ENCODE peak calls at places on chromosome 13, in eight cellular contexts. J is iris pigment epithelial cell, A is NCI-H1436, V is stomach, L is testis, T is H4, W is hepatic stellate cell, E is retina. U is an unnamed sample.

GRCh38 chr13:111911141-111911720 is 155.7 kb upstream of the SOX1 start:
- DNase-seq in J (no peak), A (no peak), V (no peak), L (no peak), T (no peak), W (no peak), E (no peak), U (peak)

GRCh38 chr13:47306991-47307390 is 410.1 kb upstream of the HTR2A start:
- DNase-seq in J (no peak), A (no peak), V (no peak), L (no peak), T (no peak), W (no peak), E (no peak), U (no peak)

GRCh38 chr13:50340566-50341287 is 325.5 kb downstream of the KCNRG start:
- DNase-seq in J (no peak), A (no peak), V (no peak), L (peak), T (no peak), W (no peak), E (peak), U (no peak)

GRCh38 chr13:51594432-51594831 is 10.2 kb downstream of the WDFY2 start:
- DNase-seq in J (no peak), A (no peak), V (no peak), L (no peak), T (no peak), W (no peak), E (no peak), U (no peak)

GRCh38 chr13:45296259-45296658 is 44.7 kb downstream of the TPT1 start:
- DNase-seq in J (peak), A (no peak), V (no peak), L (no peak), T (no peak), W (no peak), E (no peak), U (no peak)

GRCh38 chr13:26025196-26025595 is 26.6 kb downstream of the SHISA2 start:
- DNase-seq in J (no peak), A (no peak), V (no peak), L (peak), T (no peak), W (no peak), E (peak), U (no peak)

GRCh38 chr13:101631403-101631802 is 178.9 kb downstream of the ITGBL1 start:
- DNase-seq in J (no peak), A (no peak), V (no peak), L (no peak), T (no peak), W (no peak), E (no peak), U (no peak)

GRCh38 chr13:110617326-110618072 is 2.2 kb downstream of the NAXD start:
- DNase-seq in J (peak), A (no peak), V (peak), L (peak), T (peak), W (no peak), E (no peak), U (no peak)

GRCh38 chr13:27792393-27793218 is at the start of gene GSX1:
- DNase-seq in J (peak), A (no peak), V (peak), L (peak), T (peak), W (peak), E (peak), U (no peak)

GRCh38 chr13:87999791-88000190 is 328.6 kb downstream of the SLITRK5 start:
- DNase-seq in J (no peak), A (no peak), V (no peak), L (no peak), T (no peak), W (no peak), E (no peak), U (no peak)

GRCh38 chr13:70333752-70334151 is 225.5 kb upstream of the KLHL1 start:
- DNase-seq in J (no peak), A (no peak), V (no peak), L (no peak), T (no peak), W (no peak), E (no peak), U (no peak)

GRCh38 chr13:107568181-107568580 is 647.2 kb downstream of the LIG4 start:
- DNase-seq in J (no peak), A (no peak), V (no peak), L (no peak), T (no peak), W (no peak), E (no peak), U (no peak)

GRCh38 chr13:111858571-111858970 is 208.4 kb upstream of the SOX1 start:
- DNase-seq in J (no peak), A (no peak), V (no peak), L (no peak), T (no peak), W (no peak), E (no peak), U (no peak)

GRCh38 chr13:30192320-30193093 is 114.8 kb downstream of the KATNAL1 start:
- DNase-seq in J (no peak), A (no peak), V (no peak), L (no peak), T (no peak), W (no peak), E (no peak), U (no peak)

GRCh38 chr13:107360010-107360409 is 792.1 kb upstream of the ARGLU1 start:
- DNase-seq in J (no peak), A (peak), V (no peak), L (no peak), T (no peak), W (no peak), E (no peak), U (no peak)

GRCh38 chr13:46778879-46779278 is 18.1 kb downstream of the ESD start:
- DNase-seq in J (peak), A (no peak), V (no peak), L (no peak), T (no peak), W (no peak), E (no peak), U (no peak)

GRCh38 chr13:68808456-68808855 is 1299.2 kb upstream of the ATXN8OS start:
- DNase-seq in J (peak), A (no peak), V (no peak), L (no peak), T (no peak), W (no peak), E (no peak), U (no peak)

GRCh38 chr13:26488236-26489028 is 69.1 kb upstream of the WASF3 start:
- DNase-seq in J (no peak), A (no peak), V (no peak), L (no peak), T (no peak), W (no peak), E (no peak), U (no peak)

GRCh38 chr13:30766957-30767603 is 31.7 kb downstream of the ALOX5AP start:
- DNase-seq in J (no peak), A (no peak), V (no peak), L (no peak), T (no peak), W (no peak), E (no peak), U (no peak)

GRCh38 chr13:52118595-52118994 is 10.3 kb downstream of the NEK5 start:
- DNase-seq in J (no peak), A (no peak), V (no peak), L (no peak), T (no peak), W (no peak), E (peak), U (no peak)